ENCODE peak calls at places on chromosomes 7 and 10, in ten cellular contexts. P, V, I, Z, D, K, R, H, B and O are unnamed samples.

GRCh38 chr10:31642296-31642695 is 286.3 kb downstream of the ARHGAP12 start:
- DNase-seq in B (no peak), H (no peak), R (no peak), Z (no peak), P (no peak), K (no peak), D (no peak), I (no peak), V (no peak), O (no peak)

GRCh38 chr10:125145636-125146035 is 14.7 kb downstream of the CTBP2 start:
- DNase-seq in B (no peak), Z (no peak), R (no peak), I (no peak), P (no peak), D (no peak), V (no peak), H (no peak), K (no peak), O (no peak)

GRCh38 chr7:137342751-137343482 is 616 bp downstream of the PTN start:
- DNase-seq in D (peak), V (no peak), K (no peak), R (no peak), B (no peak), Z (no peak), P (peak), H (no peak), I (no peak), O (no peak)

GRCh38 chr10:80411267-80411668 is 2.9 kb downstream of the PRXL2A start:
- DNase-seq in B (peak), P (no peak), V (no peak), K (no peak), D (no peak), Z (peak), R (no peak), H (peak), I (no peak), O (no peak)

GRCh38 chr10:55630491-55631056 is 730.5 kb downstream of the ZWINT start:
- DNase-seq in R (no peak), B (peak), I (no peak), Z (no peak), D (peak), H (peak), P (no peak), K (no peak), V (no peak), O (no peak)

GRCh38 chr7:24555184-24555583 is 18.1 kb upstream of the PALS2 start:
- DNase-seq in B (no peak), H (no peak), V (no peak), K (no peak), R (no peak), P (no peak), D (no peak), Z (no peak), I (no peak), O (no peak)

GRCh38 chr10:103693070-103693811 is 162.1 kb downstream of the SH3PXD2A start:
- DNase-seq in B (peak), P (no peak), Z (no peak), R (peak), H (no peak), D (peak), K (no peak), I (no peak), V (peak), O (no peak)

GRCh38 chr10:131173484-131174210 is 137.9 kb downstream of the TCERG1L start:
- DNase-seq in D (no peak), Z (no peak), H (no peak), V (no peak), K (no peak), B (no peak), I (no peak), R (no peak), P (no peak), O (no peak)

GRCh38 chr10:2122431-2123124 is 385.3 kb upstream of the ADARB2 start:
- DNase-seq in H (peak), V (no peak), Z (no peak), I (no peak), B (no peak), K (no peak), D (no peak), R (no peak), P (no peak), O (no peak)

GRCh38 chr10:17375936-17376584 is 78.3 kb downstream of the ST8SIA6 start:
- DNase-seq in B (peak), D (peak), Z (no peak), I (no peak), K (no peak), V (no peak), P (no peak), H (no peak), R (no peak), O (no peak)

GRCh38 chr10:32446701-32447406 is 914 bp downstream of the CCDC7 start:
- DNase-seq in K (no peak), R (no peak), P (peak), B (peak), H (no peak), D (no peak), V (no peak), Z (no peak), I (no peak), O (peak)

GRCh38 chr7:150399421-150399820 is 20.3 kb downstream of the ZNF775 start:
- DNase-seq in V (no peak), D (no peak), Z (no peak), B (no peak), H (no peak), I (no peak), P (no peak), K (no peak), R (no peak), O (no peak)

GRCh38 chr7:142153400-142153799 is 41.9 kb downstream of the MGAM2 start:
- DNase-seq in R (no peak), Z (no peak), V (no peak), D (peak), P (no peak), I (no peak), B (peak), H (no peak), K (no peak), O (peak)

GRCh38 chr7:134737561-134738353 is 41.7 kb upstream of the CALD1 start:
- DNase-seq in P (no peak), K (peak), D (no peak), V (no peak), R (no peak), H (no peak), B (peak), I (no peak), Z (no peak), O (no peak)